ENCODE peak calls at places on chromosomes 6 and 20, in ten cellular contexts. W, M, S, L, H, T, O, G, N and R are unnamed samples.

GRCh38 chr20:47309806-47310426 is 46.6 kb downstream of the ZMYND8 start:
- DNase-seq in T (no peak), N (no peak), W (peak), S (no peak), L (no peak), H (no peak), O (no peak), G (no peak), M (no peak), R (no peak)

GRCh38 chr6:3208096-3208774 is 19.2 kb downstream of the TUBB2B start:
- DNase-seq in N (no peak), W (no peak), O (no peak), S (no peak), H (peak), G (no peak), T (peak), L (peak), M (no peak), R (no peak)

GRCh38 chr6:84027340-84028183 is 6.0 kb upstream of the MRAP2 start:
- DNase-seq in T (peak), M (peak), G (no peak), H (peak), O (peak), N (peak), L (peak), W (no peak), S (peak), R (peak)

GRCh38 chr6:138454976-138455706 is 44.2 kb downstream of the NHSL1 start:
- DNase-seq in M (no peak), S (no peak), T (peak), G (no peak), H (no peak), W (no peak), N (peak), L (no peak), O (peak), R (peak)

GRCh38 chr6:128857806-128858205 is 25.1 kb upstream of the LAMA2 start:
- DNase-seq in S (no peak), O (peak), M (no peak), T (no peak), N (no peak), G (no peak), H (no peak), L (no peak), W (no peak), R (no peak)

GRCh38 chr20:24634855-24635254 is 165.4 kb downstream of the SYNDIG1 start:
- DNase-seq in H (no peak), L (peak), M (peak), G (peak), N (no peak), S (no peak), O (no peak), T (peak), W (peak), R (peak)

GRCh38 chr6:17057322-17057721 is 44.5 kb upstream of the STMND1 start:
- DNase-seq in O (no peak), H (no peak), T (peak), M (no peak), N (no peak), S (no peak), W (no peak), G (no peak), L (no peak), R (peak)

GRCh38 chr20:33328157-33328556 is 45.1 kb downstream of the BPIFB1 start:
- DNase-seq in W (no peak), S (no peak), N (no peak), H (no peak), L (no peak), G (no peak), M (no peak), O (no peak), T (no peak), R (no peak)

GRCh38 chr20:23106271-23106851 is 20.2 kb upstream of the CD93 start:
- DNase-seq in G (no peak), W (peak), H (no peak), S (no peak), M (no peak), T (peak), O (peak), L (no peak), N (no peak), R (no peak)

GRCh38 chr6:148508401-148509151 is 165.9 kb downstream of the SASH1 start:
- DNase-seq in S (no peak), N (no peak), M (peak), O (peak), W (no peak), H (no peak), G (no peak), L (no peak), T (peak), R (peak)

GRCh38 chr6:7617954-7618764 is 28.2 kb downstream of the SNRNP48 start:
- DNase-seq in H (no peak), G (no peak), L (peak), W (peak), T (peak), O (peak), N (peak), S (no peak), M (no peak), R (peak)

GRCh38 chr6:127415096-127415495 is 44.1 kb downstream of the KIAA0408 start:
- DNase-seq in G (no peak), N (no peak), L (no peak), O (no peak), H (no peak), S (no peak), W (no peak), T (no peak), M (no peak), R (no peak)

GRCh38 chr6:165557674-165558073 is 105.4 kb downstream of the PDE10A start:
- DNase-seq in O (peak), T (no peak), N (no peak), L (peak), M (no peak), W (no peak), G (no peak), H (no peak), S (no peak), R (no peak)

GRCh38 chr6:35185302-35185681 is 28.5 kb upstream of the SCUBE3 start:
- DNase-seq in W (no peak), M (no peak), H (no peak), S (no peak), G (no peak), L (peak), O (no peak), T (peak), N (no peak), R (no peak)

GRCh38 chr20:17898548-17898994 is 70.0 kb downstream of the SNX5 start:
- DNase-seq in H (peak), L (peak), G (peak), N (peak), T (peak), W (peak), O (peak), S (no peak), M (peak), R (peak)